ENCODE peak calls at places on chromosomes 16 and 17, in six cellular contexts. U, C, N, S, F and K are unnamed samples.

GRCh38 chr16:11072420-11073153 is 128.2 kb downstream of the CLEC16A start:
- DNase-seq in F (no peak), U (no peak), C (no peak), S (no peak), N (no peak), K (no peak)

GRCh38 chr17:66397486-66397885 is 95.1 kb downstream of the PRKCA start:
- DNase-seq in C (no peak), F (no peak), S (no peak), U (no peak), N (no peak), K (no peak)

GRCh38 chr17:45666046-45666600 is 118.0 kb upstream of the CRHR1 start:
- DNase-seq in N (no peak), U (no peak), C (no peak), S (no peak), F (no peak), K (no peak)

GRCh38 chr17:17988427-17988945 is 15.8 kb downstream of the DRC3 start:
- DNase-seq in N (no peak), S (no peak), C (no peak), F (no peak), U (no peak), K (no peak)

GRCh38 chr17:32102697-32103096 is 39.6 kb upstream of the RHOT1 start:
- DNase-seq in C (no peak), N (no peak), U (no peak), F (no peak), S (no peak), K (no peak)

GRCh38 chr17:5115673-5116651 is at the start of gene USP6:
- DNase-seq in N (no peak), U (peak), F (peak), S (no peak), C (no peak), K (no peak)

GRCh38 chr16:85528528-85529387 is 84.4 kb upstream of the GSE1 start:
- DNase-seq in S (no peak), U (peak), N (peak), C (no peak), F (no peak), K (no peak)

GRCh38 chr17:82698974-82699442 is 510 bp upstream of the RAB40B start:
- DNase-seq in C (no peak), N (no peak), S (no peak), F (no peak), U (no peak), K (no peak)

GRCh38 chr17:64507418-64507766 is 615 bp downstream of the CEP95 start:
- DNase-seq in N (no peak), F (no peak), U (no peak), C (no peak), S (peak), K (no peak)

GRCh38 chr16:1991588-1992474 is 2.1 kb downstream of the SYNGR3 start:
- DNase-seq in S (peak), F (peak), C (peak), N (peak), U (peak), K (peak)

GRCh38 chr16:642189-643049 is 791 bp downstream of the MCRIP2 start:
- DNase-seq in N (peak), F (peak), S (peak), U (peak), C (no peak), K (peak)

GRCh38 chr16:68382296-68382718 is 66.0 kb downstream of the SMPD3 start:
- DNase-seq in F (no peak), U (no peak), N (peak), C (no peak), S (no peak), K (no peak)

GRCh38 chr17:44898768-44899073 is 524 bp downstream of the EFTUD2 start:
- DNase-seq in F (no peak), N (no peak), C (no peak), S (no peak), U (no peak), K (no peak)

GRCh38 chr17:80365001-80365965 is 49.7 kb upstream of the ENDOV start:
- DNase-seq in U (no peak), N (no peak), F (peak), C (no peak), S (no peak), K (no peak)

GRCh38 chr17:77502626-77503292 is 362.0 kb downstream of the SEC14L1 start:
- DNase-seq in C (no peak), S (no peak), U (peak), F (peak), N (no peak), K (no peak)

GRCh38 chr16:53945996-53946395 is 242.0 kb downstream of the FTO start:
- DNase-seq in U (no peak), S (peak), F (no peak), N (peak), C (no peak), K (no peak)

GRCh38 chr17:82956726-82957468 is 117.1 kb upstream of the ZNF750 start:
- DNase-seq in U (peak), S (peak), F (peak), C (no peak), N (no peak), K (no peak)

GRCh38 chr17:76994237-76994637 is 126.0 kb downstream of the MGAT5B start:
- DNase-seq in U (no peak), F (no peak), C (no peak), S (no peak), N (no peak), K (peak)

GRCh38 chr17:58189436-58190146 is 2.9 kb upstream of the EPX start:
- DNase-seq in F (no peak), C (no peak), N (peak), S (peak), U (no peak), K (peak)

GRCh38 chr16:27566417-27566816 is 16.5 kb downstream of the KATNIP start:
- DNase-seq in C (no peak), U (no peak), N (peak), S (no peak), F (peak), K (no peak)

GRCh38 chr17:57527437-57528083 is 217.5 kb downstream of the CCDC182 start:
- DNase-seq in C (no peak), U (peak), F (no peak), N (no peak), S (no peak), K (no peak)

GRCh38 chr16:55832788-55833583 is at the start of gene CES1:
- DNase-seq in N (no peak), U (peak), S (peak), C (peak), F (peak), K (peak)

GRCh38 chr17:71276071-71276470 is 844.7 kb upstream of the SOX9 start:
- DNase-seq in N (no peak), U (no peak), S (no peak), C (no peak), F (no peak), K (no peak)

GRCh38 chr17:75734674-75735294 is 13.5 kb downstream of the ITGB4 start:
- DNase-seq in S (no peak), U (no peak), N (no peak), C (no peak), F (no peak), K (no peak)

GRCh38 chr17:237406-237955 is 56.0 kb upstream of the DOC2B start:
- DNase-seq in S (peak), C (no peak), U (peak), N (no peak), F (peak), K (no peak)

GRCh38 chr17:33955461-33955860 is 299.6 kb upstream of the CCL2 start:
- DNase-seq in N (no peak), S (no peak), F (no peak), U (no peak), C (no peak), K (no peak)

GRCh38 chr17:36777118-36777517 is 160.2 kb upstream of the LHX1 start:
- DNase-seq in N (peak), C (no peak), F (no peak), S (no peak), U (no peak), K (no peak)

GRCh38 chr17:60720763-60721531 is 43.3 kb downstream of the BCAS3 start:
- DNase-seq in S (peak), N (peak), C (no peak), F (no peak), U (no peak), K (peak)

GRCh38 chr17:62916684-62917571 is 49.1 kb upstream of the TANC2 start:
- DNase-seq in C (no peak), U (no peak), N (peak), F (no peak), S (no peak), K (no peak)

GRCh38 chr16:3115561-3115960 is 3.2 kb downstream of the ZNF205 start:
- DNase-seq in F (no peak), N (peak), C (no peak), S (no peak), U (no peak), K (no peak)

GRCh38 chr16:3115011-3115410 is 2.6 kb downstream of the ZNF205 start:
- DNase-seq in N (no peak), C (no peak), U (no peak), F (no peak), S (no peak), K (peak)

GRCh38 chr16:3112881-3113574 is 642 bp downstream of the ZNF205 start:
- DNase-seq in F (no peak), S (no peak), C (no peak), N (peak), U (peak), K (no peak)

GRCh38 chr16:3112058-3112880 is at the start of gene ZNF205:
- DNase-seq in N (peak), S (peak), F (peak), U (peak), C (peak), K (peak)

DNA sequence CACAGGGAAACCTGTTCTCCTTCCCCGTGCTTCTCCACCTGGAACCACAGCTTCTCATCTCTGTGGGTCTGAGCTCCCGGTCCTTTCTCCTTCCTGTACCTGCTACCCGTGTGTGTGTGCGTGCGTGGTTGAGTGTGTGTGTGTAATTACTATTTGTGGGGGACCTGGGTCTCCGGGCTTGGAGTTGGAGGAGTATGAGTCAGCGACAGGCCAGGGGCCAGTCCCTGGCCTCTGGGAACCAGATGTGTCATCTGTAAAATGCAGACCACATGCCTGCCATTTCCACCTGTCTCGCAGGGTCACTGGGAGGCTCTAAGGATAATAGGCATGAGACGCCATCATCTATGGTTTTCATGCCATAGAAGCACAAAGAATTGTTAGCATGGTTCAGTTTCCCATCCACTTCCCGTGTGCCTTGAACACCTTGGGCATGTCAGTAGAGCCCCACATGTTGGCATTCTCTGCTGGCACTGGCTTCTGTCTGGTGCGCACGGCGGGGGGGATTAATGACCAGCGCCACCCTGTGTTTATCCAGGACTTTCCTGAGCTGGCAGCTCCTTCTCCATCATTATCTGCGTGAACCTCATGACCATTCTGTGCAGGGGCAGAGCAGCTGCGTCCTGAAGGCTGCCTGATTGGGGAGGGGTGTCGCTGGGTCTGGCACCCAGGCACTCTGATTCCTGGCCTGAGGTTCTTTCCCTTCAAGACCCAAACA is 1.5 kb downstream of the ZNF205 start:
- DNase-seq in F (no peak), U (no peak), N (peak), S (no peak), C (no peak), K (no peak)
- H3K4me3 ChIP-seq in F (peak), U (peak), N (peak), S (no peak), C (peak), K (no peak)

GRCh38 chr17:42673266-42673884 is 3.4 kb downstream of the PLEKHH3 start:
- DNase-seq in F (no peak), N (peak), U (peak), C (no peak), S (peak), K (no peak)
- TF ChIP-seq POLR2A in F (no peak), N (no peak), U (no peak), C (no peak), S (no peak), K (no peak)

DNA sequence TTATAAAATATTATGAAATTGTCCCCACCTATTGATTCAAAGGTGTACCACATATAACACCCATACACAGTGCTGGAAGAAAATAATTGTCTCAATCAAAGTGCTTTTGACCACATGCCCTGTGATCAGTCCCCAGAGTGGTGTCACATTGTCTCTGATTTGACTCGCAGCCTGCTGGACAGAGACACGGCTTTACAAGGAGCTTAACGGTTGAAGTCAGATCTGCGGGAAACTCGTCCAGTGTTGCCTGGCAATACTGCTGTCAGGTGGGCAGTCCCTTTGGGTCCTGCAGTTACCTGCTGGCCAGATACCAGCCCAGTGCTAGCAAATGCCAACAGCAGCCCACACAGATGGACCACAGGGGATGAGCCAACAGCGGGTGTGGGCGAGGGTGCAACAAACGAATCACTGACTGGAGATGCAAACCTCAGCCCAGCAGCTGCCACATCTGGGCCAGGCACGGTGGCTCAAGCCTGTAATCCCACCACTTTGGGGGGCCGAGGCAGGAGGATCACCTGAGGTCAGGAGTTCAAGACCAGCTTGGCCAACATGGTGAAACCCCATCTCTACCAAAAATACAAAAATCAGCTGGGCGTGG is 26.2 kb upstream of the SSTR2 start:
- DNase-seq in S (peak), U (no peak), N (no peak), F (no peak), C (no peak), K (no peak)
- TF ChIP-seq CTCF in S (no peak), U (no peak), N (no peak), F (no peak), C (no peak), K (no peak)

GRCh38 chr16:89320717-89321501 is 103.4 kb downstream of the ZNF778 start:
- DNase-seq in U (peak), C (no peak), S (peak), F (peak), N (peak), K (peak)
- H3K4me3 ChIP-seq in U (peak), C (peak), S (no peak), F (no peak), N (peak), K (peak)

GRCh38 chr17:39678340-39679116 is 9.3 kb downstream of the PGAP3 start:
- DNase-seq in F (peak), U (no peak), S (no peak), N (no peak), C (no peak), K (no peak)
- TF ChIP-seq POLR2A in F (no peak), U (no peak), S (no peak), N (no peak), C (no peak), K (no peak)